ENCODE peak calls at places on chromosomes 6 and 20, in four cellular contexts. Y is AG04450, P is tibial artery, Q is bronchial epithelial cell. Z is an unnamed sample.

GRCh38 chr6:98054453-98054852 is 771.4 kb upstream of the MMS22L start:
- DNase-seq in P (no peak), Y (no peak), Q (peak; percentile 17), Z (peak; percentile 1)

GRCh38 chr6:28785962-28786679 is 137.7 kb downstream of the TRIM27 start:
- DNase-seq in Y (no peak), Q (no peak), P (no peak), Z (no peak)

GRCh38 chr6:164927288-164928040 is 381.9 kb downstream of the C6orf118 start:
- DNase-seq in Y (no peak), Q (peak; percentile 33), P (peak; percentile 48), Z (peak; percentile 46)

GRCh38 chr6:33018904-33019303 is 9.5 kb upstream of the HLA-DOA start:
- DNase-seq in P (peak; percentile 79), Q (peak; percentile 21), Y (no peak), Z (peak; percentile 39)

GRCh38 chr6:136655251-136656014 is 105.2 kb upstream of the MAP7 start:
- DNase-seq in Q (no peak), P (no peak), Y (no peak), Z (no peak)

GRCh38 chr6:100553243-100553642 is 88.5 kb upstream of the SIM1 start:
- DNase-seq in P (no peak), Y (no peak), Q (no peak), Z (no peak)

GRCh38 chr6:132070356-132070755 is 119.2 kb upstream of the CCN2 start:
- DNase-seq in Q (peak; percentile 54), Y (no peak), P (no peak), Z (no peak)

GRCh38 chr6:93035756-93036155 is 383.6 kb downstream of the EPHA7 start:
- DNase-seq in Q (no peak), Y (no peak), P (no peak), Z (no peak)

GRCh38 chr6:46414398-46414797 is 76.9 kb downstream of the RCAN2 start:
- DNase-seq in Q (no peak), P (no peak), Y (no peak), Z (no peak)

GRCh38 chr6:128557086-128557485 is 36.7 kb upstream of the PTPRK start:
- DNase-seq in P (no peak), Y (no peak), Q (no peak), Z (no peak)

GRCh38 chr6:56899311-56899710 is 55.6 kb upstream of the BEND6 start:
- DNase-seq in Q (no peak), P (no peak), Y (peak; percentile 11), Z (peak; percentile 52)

GRCh38 chr20:1295276-1295930 is 29.3 kb downstream of the SNPH start:
- DNase-seq in P (no peak), Y (no peak), Q (no peak), Z (no peak)

GRCh38 chr20:52601295-52601971 is 370.7 kb upstream of the TSHZ2 start:
- DNase-seq in Y (no peak), P (peak; percentile 64), Q (no peak), Z (peak; percentile 88)

GRCh38 chr6:44253307-44254101 is 3.8 kb downstream of the SLC35B2 start:
- DNase-seq in P (no peak), Q (no peak), Y (no peak), Z (peak; percentile 49)

GRCh38 chr6:148888853-148889252 is 142.0 kb downstream of the UST start:
- DNase-seq in Q (no peak), P (no peak), Y (no peak), Z (peak; percentile 7)

GRCh38 chr6:95087394-95088097 is 489.8 kb upstream of the MANEA start:
- DNase-seq in Y (peak; percentile 72), Q (peak; percentile 96), P (no peak), Z (peak; percentile 66)

GRCh38 chr6:37493047-37493995 is 6.4 kb downstream of the CCDC167 start:
- DNase-seq in Q (no peak), Y (no peak), P (no peak), Z (no peak)

GRCh38 chr6:18262812-18263560 is 1.3 kb downstream of the DEK start:
- DNase-seq in Y (no peak), P (no peak), Q (peak; percentile 40), Z (peak; percentile 17)

GRCh38 chr6:35359744-35360348 is 17.5 kb downstream of the PPARD start:
- DNase-seq in P (no peak), Y (no peak), Q (peak; percentile 32), Z (peak; percentile 88)

GRCh38 chr6:84137989-84138575 is 89.4 kb downstream of the CEP162 start:
- DNase-seq in Y (no peak), Q (peak; percentile 52), P (no peak), Z (no peak)

GRCh38 chr6:21022343-21023107 is 488.3 kb downstream of the CDKAL1 start:
- DNase-seq in P (no peak), Y (peak; percentile 48), Q (peak; percentile 98), Z (peak; percentile 10)

GRCh38 chr20:45181639-45182038 is 6.9 kb downstream of the PI3 start:
- DNase-seq in P (no peak), Q (no peak), Y (no peak), Z (peak; percentile 18)

GRCh38 chr6:72218125-72218524 is 331.8 kb downstream of the RIMS1 start:
- DNase-seq in P (no peak), Q (peak; percentile 17), Y (no peak), Z (peak; percentile 11)

GRCh38 chr6:9346923-9347322 is 911.6 kb upstream of the SLC35B3 start:
- DNase-seq in P (no peak), Y (no peak), Q (no peak), Z (no peak)

GRCh38 chr6:143337201-143337949 is 113.1 kb downstream of the ADAT2 start:
- DNase-seq in P (no peak), Y (no peak), Q (peak; percentile 40), Z (no peak)

GRCh38 chr6:99885051-99885450 is 109.0 kb downstream of the MCHR2 start:
- DNase-seq in Q (peak; percentile 21), P (no peak), Y (no peak), Z (no peak)

GRCh38 chr6:141452354-141452686 is 680.4 kb upstream of the GJE1 start:
- DNase-seq in Q (no peak), P (no peak), Y (no peak), Z (no peak)
- H3K4me3 ChIP-seq in Q (no peak overlapping the region), P (no peak overlapping the region), Y (no peak overlapping the region), Z (no peak overlapping the region)

GRCh38 chr20:35432430-35432735 is 5.6 kb downstream of the GDF5 start:
- DNase-seq in Q (no peak), Y (no peak), P (no peak), Z (no peak)
- TF ChIP-seq CTCF in Q (no peak), Y (no peak), P (no peak), Z (no peak)

DNA sequence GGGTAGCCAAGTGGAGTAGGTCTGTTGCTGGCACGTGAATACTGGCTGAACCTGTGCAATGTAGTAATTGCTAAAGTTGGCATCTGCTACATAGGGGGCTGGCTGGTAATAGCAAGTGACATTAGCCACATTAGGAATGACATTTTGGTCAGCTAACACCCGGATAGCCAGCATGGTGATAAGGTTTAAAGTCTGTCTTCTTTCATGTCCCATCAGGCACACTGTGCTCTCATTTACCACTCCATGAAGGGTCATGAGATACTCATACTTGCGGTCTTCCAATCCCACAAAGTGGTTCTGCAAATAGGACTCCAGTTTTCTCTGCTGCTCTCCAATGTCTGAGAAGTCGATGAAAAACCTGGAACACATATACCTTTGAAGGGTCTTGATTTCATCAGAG is 2.8 kb downstream of the TENT5A start:
- DNase-seq in P (no peak), Y (no peak), Q (no peak), Z (peak; percentile 64)
- H3K4me3 ChIP-seq in P (peak overlapping the region; percentile 69), Y (peak overlapping the region; percentile 91), Q (no peak overlapping the region), Z (peak overlapping the region; percentile 92)

GRCh38 chr6:15512126-15512525 is 150.7 kb downstream of the DTNBP1 start:
- DNase-seq in Y (no peak), P (no peak), Q (no peak), Z (peak; percentile 38)
- TF ChIP-seq CTCF in Y (peak; percentile 9), P (no peak), Q (no peak), Z (peak; percentile 14)

GRCh38 chr6:70266142-70266541 is 36.7 kb downstream of the COL9A1 start:
- DNase-seq in Q (no peak), Y (no peak), P (no peak), Z (no peak)

GRCh38 chr6:70274338-70274737 is 28.5 kb downstream of the COL9A1 start:
- DNase-seq in Y (no peak), P (no peak), Q (no peak), Z (no peak)

DNA sequence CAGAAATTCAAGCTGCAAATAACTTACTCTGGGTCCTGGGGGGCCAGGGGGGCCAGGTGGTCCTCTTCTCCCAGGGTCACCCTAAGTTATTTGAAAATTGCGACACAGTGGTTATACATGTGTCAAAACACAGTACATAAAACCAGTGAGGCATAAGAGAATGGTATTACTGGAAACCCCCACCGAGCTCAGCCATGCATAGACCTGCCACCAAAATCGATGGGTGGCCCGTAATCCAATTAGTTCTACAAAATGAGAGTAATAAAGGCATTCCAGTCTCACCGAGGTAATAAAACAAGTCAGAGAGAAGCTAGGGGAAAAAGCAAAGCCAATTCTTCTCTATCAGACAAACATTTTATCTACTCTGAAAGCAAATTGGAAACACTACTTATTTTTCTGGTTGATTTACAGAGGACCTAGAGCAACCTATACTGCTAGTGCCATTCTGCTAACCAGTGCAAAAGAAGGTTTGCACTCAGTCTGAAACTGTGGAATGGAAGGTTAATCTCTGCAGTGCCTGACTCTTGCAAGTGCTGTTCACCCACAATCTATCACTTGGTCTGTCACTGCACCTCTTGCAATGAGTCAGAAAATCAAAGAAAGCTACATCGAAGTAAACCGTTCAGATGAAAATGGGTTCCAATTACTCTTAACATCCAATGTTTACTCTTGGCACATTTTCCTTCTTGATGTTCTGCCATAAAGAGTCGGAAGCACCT is 32.4 kb downstream of the COL9A1 start:
- DNase-seq in Q (no peak), Y (no peak), P (no peak), Z (no peak)
- H3K4me3 ChIP-seq in Q (no peak overlapping the region), Y (no peak overlapping the region), P (no peak overlapping the region), Z (no peak overlapping the region)

GRCh38 chr6:4253604-4254211 is 118.3 kb upstream of the ECI2 start:
- DNase-seq in Y (peak; percentile 63), Q (peak; percentile 78), P (no peak), Z (peak; percentile 70)
- TF ChIP-seq CTCF in Y (peak; percentile 76), Q (peak; percentile 77), P (peak; percentile 46), Z (peak; percentile 71)

GRCh38 chr6:26597821-26598220 is 1.1 kb downstream of the ABT1 start:
- DNase-seq in Y (no peak), Q (no peak), P (no peak), Z (no peak)
- H3K4me3 ChIP-seq in Y (peak overlapping the region; percentile 99), Q (peak overlapping the region; percentile 98), P (peak overlapping the region; percentile 98), Z (peak overlapping the region; percentile 99)

GRCh38 chr20:258963-259362 is 1.4 kb downstream of the DEFB132 start:
- DNase-seq in P (no peak), Q (peak; percentile 30), Y (no peak), Z (peak; percentile 34)
- TF ChIP-seq CTCF in P (no peak), Q (no peak), Y (peak; percentile 42), Z (peak; percentile 37)

GRCh38 chr6:144344651-144345050 is 59.5 kb downstream of the UTRN start:
- DNase-seq in P (no peak), Q (no peak), Y (no peak), Z (no peak)
- H3K4me3 ChIP-seq in P (no peak overlapping the region), Q (no peak overlapping the region), Y (no peak overlapping the region), Z (no peak overlapping the region)

Z was measured in fibroblast of mammary gland.